ENCODE peak calls at places on chromosome 12, in ten cellular contexts. G is kidney epithelial cell; O is effector memory CD4-positive, alpha-beta T cell; A is tibial artery; I is CD4-positive, CD25-positive, alpha-beta regulatory T cell; W is cardiac fibroblast; K is CD8-positive, alpha-beta T cell; X is gastrocnemius medialis; N is colonic mucosa; F is endodermal cell. B is an unnamed sample.

GRCh38 chr12:2526371-2526770 is 268.4 kb upstream of the FKBP4 start:
- DNase-seq in G (no peak), K (no peak), X (no peak), W (no peak), N (peak; percentile 26), A (no peak), O (no peak), I (no peak), F (no peak), B (no peak)

GRCh38 chr12:116320839-116321238 is 43.3 kb upstream of the MED13L start:
- DNase-seq in A (no peak), G (no peak), K (no peak), F (no peak), O (no peak), X (no peak), N (no peak), I (no peak), W (no peak), B (no peak)

GRCh38 chr12:29582677-29583076 is 85.2 kb upstream of the OVCH1 start:
- DNase-seq in I (no peak), X (no peak), A (no peak), N (no peak), F (no peak), G (no peak), W (no peak), K (no peak), O (no peak), B (no peak)

GRCh38 chr12:104454997-104455396 is 1.8 kb upstream of the CHST11 start:
- DNase-seq in F (no peak), I (no peak), G (peak; percentile 83), W (peak; percentile 31), O (no peak), N (no peak), X (no peak), K (no peak), A (no peak), B (no peak)

GRCh38 chr12:95908573-95908972 is 33.8 kb downstream of the CCDC38 start:
- DNase-seq in K (no peak), O (no peak), W (peak; percentile 80), G (no peak), F (no peak), X (no peak), N (no peak), A (no peak), I (no peak), B (no peak)

GRCh38 chr12:107145397-107145796 is 52.0 kb upstream of the CRY1 start:
- DNase-seq in I (no peak), A (no peak), K (no peak), G (peak; percentile 18), W (peak; percentile 11), O (no peak), X (no peak), N (no peak), F (no peak), B (no peak)

GRCh38 chr12:84912191-84913142 is at the start of gene SLC6A15:
- DNase-seq in X (no peak), N (no peak), O (no peak), A (peak; percentile 45), F (peak; percentile 95), G (no peak), W (peak; percentile 88), I (peak; percentile 12), K (no peak), B (no peak)

GRCh38 chr12:1356285-1356684 is 238.1 kb downstream of the FBXL14 start:
- DNase-seq in N (no peak), A (no peak), X (no peak), K (no peak), I (no peak), W (no peak), O (no peak), G (no peak), F (no peak), B (no peak)

GRCh38 chr12:42326466-42327226 is 679 bp downstream of the PPHLN1 start:
- DNase-seq in K (peak; percentile 17), W (peak; percentile 33), A (no peak), G (no peak), I (peak; percentile 40), X (no peak), F (peak; percentile 60), O (no peak), N (peak; percentile 21), B (peak; percentile 31)

GRCh38 chr12:3276226-3276625 is 199.0 kb downstream of the TSPAN9 start:
- DNase-seq in W (no peak), N (no peak), I (no peak), K (no peak), F (no peak), X (no peak), G (no peak), O (no peak), A (no peak), B (no peak)

DNA sequence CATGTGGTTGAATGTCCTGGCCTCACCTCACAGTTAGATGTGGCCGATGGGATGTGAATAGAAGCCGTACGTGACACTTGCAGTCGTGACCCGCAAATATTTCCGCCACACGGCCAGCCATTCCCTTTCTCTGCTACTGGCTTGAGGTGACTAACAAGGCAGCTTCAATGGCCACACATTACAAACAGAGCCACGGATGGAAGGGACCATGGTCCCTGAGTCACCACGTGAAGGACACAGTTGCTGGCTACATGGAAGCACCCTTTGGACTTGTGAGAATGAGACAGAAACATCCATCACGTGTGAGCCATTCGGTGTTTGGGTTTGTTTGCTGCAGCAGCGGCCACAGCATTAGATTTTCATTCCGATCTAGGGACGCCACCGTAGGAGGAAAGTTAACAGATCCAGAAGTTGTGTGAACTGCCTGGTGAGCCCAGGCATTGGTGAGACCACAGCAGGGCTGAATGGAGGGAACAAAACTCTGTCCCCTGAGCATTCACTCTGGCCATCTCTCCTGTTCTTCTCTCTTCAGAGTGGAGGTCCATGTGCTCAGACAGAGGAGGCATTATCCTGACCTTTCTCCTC is 33.5 kb upstream of the ADGRD1 start:
- DNase-seq in O (no peak), G (no peak), F (no peak), W (no peak), N (no peak), A (no peak), I (no peak), X (no peak), K (no peak), B (no peak)
- H3K4me3 ChIP-seq in O (no peak overlapping the region), G (no peak overlapping the region), F (no peak overlapping the region), W (no peak overlapping the region), N (no peak overlapping the region), A (no peak overlapping the region), I (no peak overlapping the region), X (no peak overlapping the region), K (no peak overlapping the region), B (no peak overlapping the region)

GRCh38 chr12:111773801-111774551 is 7.2 kb downstream of the ALDH2 start:
- DNase-seq in K (no peak), G (peak; percentile 78), F (no peak), N (peak; percentile 89), O (no peak), A (peak; percentile 89), X (peak; percentile 79), W (peak; percentile 91), I (no peak), B (no peak)
- H3K4me3 ChIP-seq in K (no peak overlapping the region), G (no peak overlapping the region), F (no peak overlapping the region), N (no peak overlapping the region), O (no peak overlapping the region), A (peak overlapping the region; percentile 8), X (peak overlapping the region; percentile 37), W (no peak overlapping the region), I (no peak overlapping the region), B (no peak overlapping the region)

GRCh38 chr12:124150176-124150575 is 144.7 kb upstream of the RFLNA start:
- DNase-seq in A (no peak), I (no peak), F (no peak), N (no peak), W (no peak), K (no peak), G (no peak), O (no peak), X (no peak), B (no peak)

GRCh38 chr12:124151583-124151982 is 143.3 kb upstream of the RFLNA start:
- DNase-seq in K (no peak), O (no peak), X (no peak), F (no peak), A (no peak), G (no peak), N (no peak), I (no peak), W (no peak), B (no peak)

GRCh38 chr12:124153396-124153795 is 141.5 kb upstream of the RFLNA start:
- DNase-seq in F (no peak), X (no peak), G (no peak), N (no peak), A (no peak), K (no peak), I (no peak), O (no peak), W (no peak), B (no peak)

GRCh38 chr12:124155711-124156110 is 139.2 kb upstream of the RFLNA start:
- DNase-seq in N (no peak), W (no peak), K (no peak), O (no peak), G (no peak), X (no peak), A (no peak), F (no peak), I (no peak), B (no peak)

GRCh38 chr12:124152733-124153132 is 142.2 kb upstream of the RFLNA start:
- DNase-seq in G (no peak), F (no peak), I (no peak), W (peak; percentile 66), N (no peak), O (no peak), A (no peak), K (no peak), X (no peak), B (no peak)
- H3K4me3 ChIP-seq in G (no peak overlapping the region), F (no peak overlapping the region), I (no peak overlapping the region), W (no peak overlapping the region), N (no peak overlapping the region), O (no peak overlapping the region), A (no peak overlapping the region), K (no peak overlapping the region), X (no peak overlapping the region), B (no peak overlapping the region)

DNA sequence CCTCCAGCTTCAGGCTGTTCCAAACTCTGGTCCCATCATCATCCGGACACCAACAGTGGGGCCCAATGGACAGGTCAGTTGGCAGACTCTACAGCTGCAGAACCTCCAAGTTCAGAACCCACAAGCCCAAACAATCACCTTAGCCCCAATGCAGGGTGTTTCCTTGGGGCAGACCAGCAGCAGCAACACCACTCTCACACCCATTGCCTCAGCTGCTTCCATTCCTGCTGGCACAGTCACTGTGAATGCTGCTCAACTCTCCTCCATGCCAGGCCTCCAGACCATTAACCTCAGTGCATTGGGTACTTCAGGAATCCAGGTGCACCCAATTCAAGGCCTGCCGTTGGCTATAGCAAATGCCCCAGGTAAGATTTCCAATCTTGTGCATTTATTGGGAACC is 3.3 kb downstream of the SP1 start:
- DNase-seq in K (no peak), X (no peak), O (no peak), F (no peak), I (no peak), G (no peak), W (no peak), A (no peak), N (no peak), B (no peak)
- H3K4me3 ChIP-seq in K (no peak overlapping the region), X (peak overlapping the region; percentile 14), O (no peak overlapping the region), F (peak overlapping the region; percentile 96), I (peak overlapping the region; percentile 83), G (peak overlapping the region; percentile 3), W (peak overlapping the region; percentile 28), A (peak overlapping the region; percentile 24), N (peak overlapping the region; percentile 22), B (no peak overlapping the region)

DNA sequence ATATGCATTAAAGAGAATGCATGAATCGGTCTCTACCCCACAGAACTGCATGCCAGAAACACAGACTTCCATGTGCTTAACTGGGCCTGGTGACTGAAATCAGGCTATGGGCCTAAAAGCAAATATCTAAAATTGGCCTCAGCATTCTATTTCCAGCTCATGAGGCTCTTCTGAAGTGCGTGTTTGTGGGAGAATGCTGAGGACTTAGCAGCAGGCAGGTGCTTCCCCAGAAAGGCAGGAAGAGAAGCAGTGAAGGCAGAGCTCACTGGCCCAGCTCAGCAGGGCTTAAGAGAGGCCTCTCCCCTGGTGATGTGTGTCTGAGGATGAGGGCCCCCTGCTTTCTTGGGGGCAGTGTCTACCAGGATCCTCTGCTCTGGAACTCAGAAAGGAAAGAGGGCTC is 48.6 kb downstream of the ADGRD1 start:
- DNase-seq in W (no peak), N (no peak), K (no peak), O (no peak), G (no peak), F (no peak), A (no peak), X (no peak), I (no peak), B (no peak)
- H3K4me3 ChIP-seq in W (no peak overlapping the region), N (no peak overlapping the region), K (no peak overlapping the region), O (no peak overlapping the region), G (no peak overlapping the region), F (no peak overlapping the region), A (no peak overlapping the region), X (no peak overlapping the region), I (no peak overlapping the region), B (no peak overlapping the region)